ENCODE peak calls at places on chromosomes 4 and X, in nine cellular contexts. H, D, A, Z, C, J, P, T and U are unnamed samples.

GRCh38 chrX:100265179-100265578 is 144.9 kb downstream of the PCDH19 start:
- DNase-seq in A (no peak), Z (no peak), C (no peak), H (no peak), T (no peak), J (no peak), P (no peak), D (no peak), U (no peak)

GRCh38 chr4:188015025-188015778 is 19.6 kb downstream of the ZFP42 start:
- DNase-seq in D (no peak), T (no peak), C (no peak), P (no peak), Z (no peak), H (no peak), J (no peak), A (no peak), U (no peak)

GRCh38 chr4:26191353-26191752 is 129.5 kb upstream of the RBPJ start:
- DNase-seq in P (no peak), J (no peak), A (no peak), Z (no peak), T (no peak), C (no peak), H (no peak), D (no peak), U (no peak)

GRCh38 chr4:128310266-128310697 is 22.7 kb upstream of the PGRMC2 start:
- DNase-seq in T (no peak), H (no peak), P (peak; percentile 25), C (no peak), Z (no peak), J (peak; percentile 3), D (no peak), A (peak; percentile 75), U (no peak)

GRCh38 chr4:107050525-107051135 is 14.5 kb upstream of the DKK2 start:
- DNase-seq in J (no peak), C (no peak), A (no peak), Z (no peak), P (no peak), H (no peak), D (no peak), T (no peak), U (peak; percentile 21)

GRCh38 chr4:56466910-56467283 is 520 bp upstream of the SRP72 start:
- DNase-seq in D (no peak), J (no peak), P (no peak), H (no peak), Z (no peak), A (no peak), T (no peak), C (no peak), U (peak; percentile 11)

GRCh38 chr4:183758006-183758734 is 99.1 kb downstream of the TRAPPC11 start:
- DNase-seq in D (no peak), H (no peak), T (no peak), Z (no peak), A (peak; percentile 73), P (peak; percentile 66), C (peak; percentile 20), J (no peak), U (peak; percentile 5)

GRCh38 chr4:140567722-140568121 is 1.0 kb downstream of the UCP1 start:
- DNase-seq in C (no peak), T (no peak), J (no peak), H (no peak), Z (peak; percentile 3), P (no peak), D (no peak), A (no peak), U (peak; percentile 9)

GRCh38 chr4:2285665-2286381 is 23.9 kb upstream of the MXD4 start:
- DNase-seq in D (no peak), A (no peak), C (no peak), J (no peak), H (peak; percentile 39), Z (no peak), P (peak; percentile 11), T (no peak), U (no peak)

GRCh38 chrX:24285082-24285481 is 28.8 kb downstream of the SUPT20HL2 start:
- DNase-seq in T (no peak), H (no peak), D (no peak), Z (no peak), J (no peak), C (no peak), P (no peak), A (no peak), U (no peak)

GRCh38 chrX:80578518-80579105 is 158.4 kb downstream of the TENT5D start:
- DNase-seq in Z (no peak), P (no peak), J (no peak), T (no peak), C (no peak), D (no peak), H (no peak), A (no peak), U (peak; percentile 56)

GRCh38 chr4:111362891-111363290 is 740.0 kb upstream of the PITX2 start:
- DNase-seq in D (no peak), A (no peak), J (no peak), T (no peak), H (no peak), C (no peak), P (no peak), Z (peak; percentile 19), U (peak; percentile 89)

GRCh38 chr4:150572704-150573504 is 9.0 kb upstream of the MAB21L2 start:
- DNase-seq in Z (no peak), A (no peak), P (no peak), C (no peak), J (no peak), H (no peak), T (no peak), D (no peak), U (no peak)

GRCh38 chr4:10926025-10926424 is 241.5 kb upstream of the CLNK start:
- DNase-seq in C (no peak), Z (peak; percentile 84), H (no peak), D (no peak), P (no peak), T (no peak), J (no peak), A (no peak), U (peak; percentile 57)

GRCh38 chr4:86970447-86971354 is 35.9 kb downstream of the AFF1 start:
- DNase-seq in T (no peak), A (no peak), H (no peak), D (no peak), J (no peak), P (no peak), Z (no peak), C (no peak), U (no peak)

GRCh38 chrX:110310896-110311295 is 7.0 kb downstream of the AMMECR1 start:
- DNase-seq in C (no peak), P (no peak), J (no peak), D (no peak), T (no peak), Z (no peak), H (no peak), A (no peak), U (no peak)

GRCh38 chrX:110381216-110381615 is 22.6 kb downstream of the RTL9 start:
- DNase-seq in H (no peak), C (no peak), J (no peak), Z (peak; percentile 72), T (no peak), A (no peak), D (no peak), P (no peak), U (no peak)

GRCh38 chr4:89708903-89709361 is 128.0 kb downstream of the SNCA start:
- DNase-seq in Z (peak; percentile 55), A (no peak), H (no peak), P (no peak), J (no peak), C (no peak), D (no peak), T (no peak), U (peak; percentile 10)

DNA sequence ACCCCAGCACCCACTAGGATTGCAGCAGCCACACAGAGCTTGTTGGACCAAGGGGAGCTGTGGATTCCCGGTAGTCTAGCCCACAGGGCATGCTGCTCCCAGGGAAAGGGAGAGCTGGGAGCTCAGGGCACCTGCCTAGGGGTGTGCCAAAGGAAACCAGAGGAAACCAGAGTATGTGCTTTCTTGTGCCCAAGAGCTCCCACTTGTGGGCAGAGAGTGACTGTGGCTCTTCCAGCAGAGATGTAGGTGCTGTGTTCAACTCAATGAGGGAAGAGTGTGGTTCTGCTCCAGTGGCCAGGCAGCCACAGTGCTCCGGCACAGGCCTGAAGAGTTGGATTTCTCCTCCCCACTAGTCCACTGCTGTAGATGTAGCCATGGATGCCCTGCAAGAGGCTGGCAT is 1050.0 kb upstream of the INTU start:
- DNase-seq in D (no peak), A (no peak), C (no peak), H (no peak), J (no peak), Z (no peak), T (no peak), P (no peak), U (no peak)
- TF ChIP-seq CTCF in D (no peak), A (no peak), C (no peak), H (no peak), J (no peak), Z (no peak), T (no peak), P (no peak), U (no peak)

DNA sequence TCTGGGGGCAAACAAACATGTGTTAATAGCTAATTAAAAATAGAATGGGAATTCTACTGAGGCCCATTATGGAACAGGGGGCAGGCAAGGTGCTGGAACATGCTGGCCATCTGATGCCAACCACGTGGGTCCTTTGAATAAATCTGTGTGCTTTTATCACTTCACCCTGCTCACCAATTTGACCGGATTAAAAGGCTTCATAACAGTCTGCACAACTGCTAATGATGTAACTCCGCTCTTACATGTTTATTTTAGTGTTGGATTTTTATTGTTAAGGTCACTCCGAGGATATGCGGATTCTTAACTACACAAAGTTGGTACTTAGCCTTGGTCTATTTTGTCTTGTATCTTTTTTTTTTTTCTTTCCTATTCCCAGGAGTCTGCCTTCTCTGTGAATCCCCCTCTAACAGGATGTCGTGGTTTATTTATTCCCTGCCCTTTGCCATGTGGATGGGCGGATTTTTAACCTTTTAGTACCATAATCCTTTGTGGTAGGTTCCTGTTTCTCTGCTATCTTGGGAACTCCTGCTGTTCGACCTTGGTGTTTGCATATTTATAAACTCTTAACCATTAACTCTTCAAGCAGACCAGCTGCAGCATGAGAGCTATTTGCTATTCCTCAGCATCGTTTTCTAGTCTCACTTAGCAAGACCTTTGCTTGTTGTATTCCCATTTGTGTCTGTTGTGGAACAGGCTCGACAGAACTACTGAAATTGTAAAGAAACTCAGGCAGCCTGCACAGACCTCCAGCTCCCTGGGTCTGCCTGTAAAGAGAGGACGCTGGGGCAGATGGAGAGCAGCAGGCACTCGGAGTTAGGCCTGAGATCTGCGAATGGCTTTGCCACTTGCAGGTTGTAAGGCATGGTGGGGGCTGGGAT is 38.0 kb downstream of the TRIM2 start:
- DNase-seq in T (no peak), P (no peak), A (peak; percentile 53), J (no peak), H (no peak), Z (no peak), C (no peak), D (no peak), U (no peak)
- H3K4me3 ChIP-seq in T (no peak overlapping the region), P (no peak overlapping the region), A (no peak overlapping the region), J (no peak overlapping the region), H (no peak overlapping the region), Z (no peak overlapping the region), C (no peak overlapping the region), D (no peak overlapping the region), U (no peak overlapping the region)

GRCh38 chr4:163473576-163473975 is at the start of gene TKTL2:
- DNase-seq in P (no peak), T (no peak), A (no peak), D (no peak), C (no peak), J (no peak), Z (no peak), H (peak; percentile 49), U (no peak)
- TF ChIP-seq CTCF in P (no peak), T (no peak), A (no peak), D (no peak), C (no peak), J (no peak), Z (no peak), H (no peak), U (no peak)

GRCh38 chr4:94545296-94545695 is 93.6 kb downstream of the PDLIM5 start:
- DNase-seq in P (no peak), D (no peak), J (no peak), A (no peak), H (no peak), C (no peak), T (no peak), Z (peak; percentile 76), U (peak; percentile 57)
- H3K4me3 ChIP-seq in P (no peak overlapping the region), D (no peak overlapping the region), J (peak overlapping the region; percentile 4), A (no peak overlapping the region), H (no peak overlapping the region), C (no peak overlapping the region), T (no peak overlapping the region), Z (no peak overlapping the region), U (no peak overlapping the region)